ENCODE peak calls at places on chromosomes 2 and 18, in five cellular contexts. S is lower lobe of right lung, X is A549, H is transverse colon, N is fibroblast of the aortic adventitia. M is an unnamed sample.

GRCh38 chr2:241538838-241539615 is 19.5 kb upstream of the BOK start:
- DNase-seq in S (peak), X (no peak), H (no peak), N (no peak), M (no peak)

GRCh38 chr2:74908763-74909444 is 49.5 kb upstream of the POLE4 start:
- DNase-seq in S (no peak), X (no peak), H (peak), N (peak), M (no peak)

GRCh38 chr2:119242276-119243119 is 18.9 kb downstream of the STEAP3 start:
- DNase-seq in S (peak), X (no peak), H (no peak), N (no peak), M (no peak)

GRCh38 chr18:41416044-41416443 is 539.0 kb upstream of the PIK3C3 start:
- DNase-seq in S (no peak), X (no peak), H (no peak), N (no peak), M (no peak)

GRCh38 chr2:38026846-38027245 is 49.1 kb downstream of the CYP1B1 start:
- DNase-seq in S (no peak), X (no peak), H (no peak), N (no peak), M (no peak)

GRCh38 chr2:191665286-191665685 is 12.7 kb upstream of the NABP1 start:
- DNase-seq in S (no peak), X (no peak), H (no peak), N (peak), M (no peak)

GRCh38 chr2:19607400-19607799 is 249.0 kb upstream of the OSR1 start:
- DNase-seq in S (no peak), X (peak), H (no peak), N (peak), M (no peak)

GRCh38 chr2:86032861-86033595 is 72.7 kb downstream of the POLR1A start:
- DNase-seq in S (no peak), X (no peak), H (no peak), N (no peak), M (no peak)

GRCh38 chr2:42542871-42543270 is 25.6 kb upstream of the MTA3 start:
- DNase-seq in S (no peak), X (no peak), H (no peak), N (no peak), M (no peak)

GRCh38 chr2:109440507-109441156 is 173.1 kb downstream of the SEPTIN10 start:
- DNase-seq in S (no peak), X (no peak), H (no peak), N (no peak), M (no peak)

GRCh38 chr2:225270861-225271260 is 128.6 kb upstream of the NYAP2 start:
- DNase-seq in S (no peak), X (peak), H (no peak), N (peak), M (no peak)